ENCODE peak calls at places on chromosomes 12 and 14, in four cellular contexts. T, M, C and N are unnamed samples.

GRCh38 chr12:44287545-44287944 is 451.7 kb downstream of the TMEM117 start:
- DNase-seq in T (no peak), M (no peak), C (no peak), N (no peak)

GRCh38 chr14:87888136-87888999 is 104.6 kb downstream of the GALC start:
- DNase-seq in T (no peak), M (no peak), C (peak; percentile 44), N (peak; percentile 11)

GRCh38 chr14:39368261-39368959 is 63.8 kb downstream of the FBXO33 start:
- DNase-seq in T (no peak), M (no peak), C (peak; percentile 69), N (peak; percentile 62)

GRCh38 chr12:49200882-49201594 is 12.2 kb upstream of the TUBA1A start:
- DNase-seq in T (no peak), M (no peak), C (no peak), N (no peak)

GRCh38 chr14:25615174-25615573 is 565.2 kb upstream of the STXBP6 start:
- DNase-seq in T (no peak), M (no peak), C (no peak), N (no peak)

GRCh38 chr12:125786143-125786542 is 720.9 kb downstream of the AACS start:
- DNase-seq in T (no peak), M (no peak), C (no peak), N (no peak)

GRCh38 chr14:90893028-90893427 is 76.8 kb upstream of the TTC7B start:
- DNase-seq in T (peak; percentile 7), M (no peak), C (no peak), N (no peak)

GRCh38 chr14:49303952-49304516 is 282.1 kb downstream of the RPS29 start:
- DNase-seq in T (peak; percentile 27), M (no peak), C (peak; percentile 56), N (peak; percentile 1)

GRCh38 chr12:132804426-132804861 is 24.2 kb downstream of the GOLGA3 start:
- DNase-seq in T (no peak), M (no peak), C (peak; percentile 45), N (peak; percentile 29)

GRCh38 chr14:101229666-101230065 is 326.1 kb upstream of the RTL1 start:
- DNase-seq in T (no peak), M (no peak), C (no peak), N (no peak)

GRCh38 chr14:105299654-105300541 is 903 bp downstream of the BRF1 start:
- DNase-seq in T (no peak), M (no peak), C (peak; percentile 24), N (no peak)

GRCh38 chr12:49364989-49365388 is 2.3 kb upstream of the SPATS2 start:
- DNase-seq in T (no peak), M (no peak), C (no peak), N (no peak)

GRCh38 chr12:102652645-102653313 is 172.4 kb upstream of the IGF1 start:
- DNase-seq in T (peak; percentile 51), M (no peak), C (no peak), N (no peak)

GRCh38 chr14:51701956-51702355 is 50.2 kb downstream of the FRMD6 start:
- DNase-seq in T (no peak), M (no peak), C (no peak), N (no peak)

GRCh38 chr12:45637706-45638105 is 91.8 kb upstream of the ARID2 start:
- DNase-seq in T (no peak), M (no peak), C (no peak), N (no peak)

GRCh38 chr14:50928002-50928635 is 16.2 kb downstream of the PYGL start:
- DNase-seq in T (no peak), M (no peak), C (no peak), N (no peak)

GRCh38 chr14:89351958-89352404 is 65.1 kb downstream of the FOXN3 start:
- DNase-seq in T (no peak), M (no peak), C (no peak), N (no peak)
- TF ChIP-seq CTCF in T (no peak), M (no peak), C (no peak), N (no peak)

DNA sequence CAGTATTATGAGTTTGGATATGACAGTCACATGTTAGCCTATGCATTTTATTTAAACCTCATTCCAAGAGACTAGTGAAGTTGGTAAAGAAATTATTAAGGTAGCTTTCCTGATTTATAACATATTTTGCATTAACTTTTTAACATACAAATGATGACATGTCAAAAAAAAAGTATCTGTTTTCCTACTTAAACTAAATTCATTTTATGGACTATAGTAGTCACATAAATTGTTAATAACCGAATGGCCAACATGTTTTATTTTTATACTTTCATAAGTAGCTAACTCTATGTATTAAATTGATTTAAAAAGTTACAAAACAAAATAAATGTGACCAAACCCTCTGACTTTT is 14.7 kb downstream of the TAOK3 start:
- DNase-seq in T (no peak), M (no peak), C (no peak), N (no peak)
- TF ChIP-seq CTCF in T (no peak), M (no peak), C (no peak), N (no peak)

GRCh38 chr12:53118771-53119300 is 15.6 kb downstream of the SOAT2 start:
- DNase-seq in T (no peak), M (no peak), C (no peak), N (no peak)

GRCh38 chr12:53122961-53123468 is 19.7 kb downstream of the SOAT2 start:
- DNase-seq in T (no peak), M (no peak), C (no peak), N (no peak)

GRCh38 chr12:53124352-53124723 is 21.1 kb downstream of the SOAT2 start:
- DNase-seq in T (no peak), M (no peak), C (no peak), N (no peak)

GRCh38 chr12:53123578-53124351 is 20.5 kb downstream of the SOAT2 start:
- DNase-seq in T (no peak), M (no peak), C (no peak), N (no peak)

DNA sequence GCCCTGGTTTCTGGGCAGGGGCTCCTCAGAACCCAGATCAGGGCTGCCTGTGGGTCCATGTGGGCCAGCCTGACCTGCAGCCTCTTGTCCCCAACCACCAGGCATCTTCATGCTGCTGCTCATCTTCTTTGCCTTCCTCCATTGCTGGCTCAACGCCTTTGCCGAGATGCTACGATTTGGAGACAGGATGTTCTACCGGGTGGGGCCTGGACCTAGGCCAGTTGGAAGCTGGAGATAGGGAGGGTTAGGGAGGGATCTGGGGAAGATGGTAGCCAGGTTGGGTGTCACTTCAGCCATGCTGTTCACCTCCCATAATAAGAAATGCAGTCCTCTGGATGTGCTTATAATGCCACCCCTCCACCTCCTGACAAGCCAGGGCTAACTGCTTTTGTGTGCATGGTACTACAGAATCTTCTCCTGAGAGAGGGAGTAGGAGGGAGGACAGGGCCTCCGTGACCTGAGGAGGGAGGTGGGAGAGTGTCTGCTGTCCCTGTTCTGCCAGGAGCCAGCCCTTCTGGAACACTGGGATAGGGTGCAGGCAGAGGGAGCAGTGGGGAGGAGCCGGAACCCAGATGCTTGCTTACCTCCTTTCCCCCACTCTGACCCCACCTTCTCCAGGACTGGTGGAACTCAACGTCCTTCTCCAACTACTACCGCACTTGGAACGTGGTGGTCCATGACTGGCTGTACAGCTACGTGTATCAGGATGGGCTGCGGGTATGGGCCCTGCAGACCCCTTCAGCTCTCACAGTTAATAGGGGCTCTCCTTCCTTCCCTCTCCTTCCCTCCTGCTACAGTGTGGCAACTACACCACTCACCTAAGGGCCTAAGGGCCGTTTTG is 17.6 kb downstream of the SOAT2 start:
- DNase-seq in T (no peak), M (no peak), C (no peak), N (no peak)
- TF ChIP-seq CTCF in T (no peak), M (no peak), C (no peak), N (no peak)

GRCh38 chr14:78788467-78789360 is 618.5 kb downstream of the NRXN3 start:
- DNase-seq in T (no peak), M (no peak), C (no peak), N (no peak)

GRCh38 chr14:78785265-78785664 is 615.1 kb downstream of the NRXN3 start:
- DNase-seq in T (no peak), M (no peak), C (no peak), N (no peak)

DNA sequence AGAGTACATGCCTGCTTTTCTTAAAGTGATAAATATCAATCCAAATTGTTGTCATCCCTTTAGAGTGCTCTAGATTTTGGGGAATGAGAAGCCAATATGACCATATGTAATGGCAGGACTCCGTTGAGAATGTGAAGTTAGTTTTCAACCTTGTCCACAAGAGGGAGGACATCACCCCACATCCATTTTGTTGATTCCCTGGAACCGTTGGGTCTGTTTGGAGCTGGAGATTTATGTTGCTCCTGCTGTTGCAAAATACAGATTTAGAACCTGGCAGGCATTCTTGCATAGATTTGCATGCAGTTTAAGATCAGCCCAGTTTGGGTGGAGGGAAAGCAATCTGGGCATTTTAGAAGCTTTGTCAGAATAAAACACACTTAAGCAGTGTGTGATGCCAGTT is 620.1 kb downstream of the NRXN3 start:
- DNase-seq in T (no peak), M (no peak), C (no peak), N (no peak)
- TF ChIP-seq CTCF in T (no peak), M (no peak), C (peak; percentile 44), N (no peak)

GRCh38 chr12:131452444-131452860 is 258.4 kb upstream of the SFSWAP start:
- DNase-seq in T (no peak), M (no peak), C (peak; percentile 14), N (peak; percentile 53)
- TF ChIP-seq CTCF in T (peak; percentile 30), M (peak; percentile 26), C (peak; percentile 48), N (peak; percentile 57)

GRCh38 chr12:18629916-18630315 is 107.9 kb downstream of the PLCZ1 start:
- DNase-seq in T (no peak), M (no peak), C (no peak), N (peak; percentile 14)
- TF ChIP-seq CTCF in T (no peak), M (no peak), C (no peak), N (no peak)

GRCh38 chr14:96056509-96057422 is 17.6 kb downstream of the C14orf132 start:
- DNase-seq in T (no peak), M (no peak), C (peak; percentile 50), N (peak; percentile 40)
- TF ChIP-seq CTCF in T (peak; percentile 15), M (no peak), C (peak; percentile 12), N (peak; percentile 24)

GRCh38 chr14:98207466-98207865 is 1064.5 kb downstream of the BCL11B start:
- DNase-seq in T (no peak), M (no peak), C (no peak), N (no peak)

GRCh38 chr14:98210045-98210678 is 1061.8 kb downstream of the BCL11B start:
- DNase-seq in T (peak; percentile 38), M (no peak), C (no peak), N (no peak)

GRCh38 chr14:98204139-98204538 is 1067.9 kb downstream of the BCL11B start:
- DNase-seq in T (no peak), M (no peak), C (no peak), N (no peak)

GRCh38 chr14:98208074-98208675 is 1063.8 kb downstream of the BCL11B start:
- DNase-seq in T (no peak), M (no peak), C (no peak), N (no peak)

GRCh38 chr14:98208943-98209342 is 1063.1 kb downstream of the BCL11B start:
- DNase-seq in T (no peak), M (no peak), C (no peak), N (no peak)
- TF ChIP-seq CTCF in T (no peak), M (no peak), C (no peak), N (no peak)